ENCODE peak calls at places on chromosomes 13 and 19, in six cellular contexts. A is SK-N-SH, X is PC-9, H is AG04449, W is astrocyte of the spinal cord, F is mesenchymal stem cell. B is an unnamed sample.
A peak's percentile ranks its signal among the peaks of the same experiment; 100 is the strongest.

GRCh38 chr13:84870190-84870589 is 929.0 kb downstream of the SLITRK6 start:
- DNase-seq in H (no peak), X (no peak), A (no peak), W (no peak), F (no peak), B (peak; percentile 50)

GRCh38 chr19:41263042-41263849 is 926 bp upstream of the HNRNPUL1 start:
- DNase-seq in H (peak; percentile 16), F (peak; percentile 98), X (peak; percentile 45), W (peak; percentile 64), A (peak; percentile 50), B (peak; percentile 80)

GRCh38 chr13:113649212-113649611 is 8.8 kb downstream of the ATP4B start:
- DNase-seq in H (no peak), A (no peak), X (no peak), W (no peak), F (no peak), B (peak; percentile 49)

GRCh38 chr19:55080121-55080914 is 4.6 kb downstream of the EPS8L1 start:
- DNase-seq in F (peak; percentile 75), X (no peak), H (no peak), A (peak; percentile 96), W (peak; percentile 51), B (peak; percentile 98)

GRCh38 chr13:52128714-52129700 is at the start of gene NEK5:
- DNase-seq in A (peak; percentile 90), F (peak; percentile 72), H (no peak), X (no peak), W (peak; percentile 49), B (peak; percentile 95)

GRCh38 chr13:18996627-18997051 is 185.0 kb downstream of the TUBA3C start:
- DNase-seq in X (no peak), H (no peak), W (no peak), A (no peak), F (no peak), B (no peak)

GRCh38 chr13:110187501-110188161 is 119.3 kb downstream of the COL4A1 start:
- DNase-seq in A (peak; percentile 44), X (peak; percentile 42), W (peak; percentile 73), H (peak; percentile 9), F (peak; percentile 72), B (no peak)

GRCh38 chr19:41696402-41697197 is 8.5 kb upstream of the CEACAM7 start:
- DNase-seq in W (no peak), A (no peak), F (no peak), X (no peak), H (no peak), B (peak; percentile 87)

GRCh38 chr19:4851551-4852290 is 15.7 kb downstream of the PLIN3 start:
- DNase-seq in F (peak; percentile 59), A (peak; percentile 94), X (no peak), H (no peak), W (peak; percentile 39), B (peak; percentile 95)

GRCh38 chr13:77898097-77898496 is 20.5 kb downstream of the EDNRB start:
- DNase-seq in W (no peak), H (no peak), X (no peak), A (no peak), F (peak; percentile 59), B (no peak)

GRCh38 chr13:23321534-23322241 is 111.8 kb downstream of the SACS start:
- DNase-seq in H (peak; percentile 76), X (no peak), A (no peak), W (peak; percentile 94), F (peak; percentile 93), B (no peak)

GRCh38 chr19:9673912-9674668 is 810 bp downstream of the ZNF562 start:
- DNase-seq in X (peak; percentile 50), W (peak; percentile 13), H (no peak), F (peak; percentile 11), A (no peak), B (no peak)

GRCh38 chr19:23346696-23347095 is 48.6 kb downstream of the ZNF91 start:
- DNase-seq in X (no peak), H (no peak), W (no peak), F (no peak), A (no peak), B (no peak)

GRCh38 chr13:44140146-44140545 is 233.5 kb upstream of the SERP2 start:
- DNase-seq in W (no peak), H (no peak), F (no peak), X (no peak), A (no peak), B (peak; percentile 80)

GRCh38 chr13:46577656-46578589 is 25.0 kb downstream of the LRCH1 start:
- DNase-seq in H (no peak), X (no peak), W (no peak), A (no peak), F (peak; percentile 33), B (no peak)

GRCh38 chr19:34430738-34431625 is 2.8 kb downstream of the UBA2 start:
- DNase-seq in F (peak; percentile 80), W (peak; percentile 53), A (peak; percentile 77), H (no peak), X (peak; percentile 39), B (peak; percentile 58)

GRCh38 chr13:97426695-97427094 is 7.3 kb upstream of the RAP2A start:
- DNase-seq in F (no peak), W (no peak), H (no peak), X (no peak), A (no peak), B (no peak)
- H3K4me3 ChIP-seq in F (no peak overlapping the region), W (no peak overlapping the region), H (no peak overlapping the region), X (no peak overlapping the region), A (no peak overlapping the region), B (no peak overlapping the region)

GRCh38 chr19:38251564-38252051 is 4.6 kb downstream of the PPP1R14A start:
- DNase-seq in W (no peak), A (no peak), F (peak; percentile 56), H (no peak), X (no peak), B (peak; percentile 54)

GRCh38 chr19:38252935-38253691 is 3.1 kb downstream of the PPP1R14A start:
- DNase-seq in X (no peak), F (peak; percentile 51), W (no peak), H (no peak), A (peak; percentile 62), B (peak; percentile 68)

GRCh38 chr19:38252385-38252784 is 3.8 kb downstream of the PPP1R14A start:
- DNase-seq in W (no peak), A (no peak), X (no peak), H (no peak), F (no peak), B (peak; percentile 50)

GRCh38 chr19:38255759-38256052 is 468 bp downstream of the PPP1R14A start:
- DNase-seq in W (no peak), F (peak; percentile 41), H (no peak), X (no peak), A (peak; percentile 50), B (peak; percentile 66)

DNA sequence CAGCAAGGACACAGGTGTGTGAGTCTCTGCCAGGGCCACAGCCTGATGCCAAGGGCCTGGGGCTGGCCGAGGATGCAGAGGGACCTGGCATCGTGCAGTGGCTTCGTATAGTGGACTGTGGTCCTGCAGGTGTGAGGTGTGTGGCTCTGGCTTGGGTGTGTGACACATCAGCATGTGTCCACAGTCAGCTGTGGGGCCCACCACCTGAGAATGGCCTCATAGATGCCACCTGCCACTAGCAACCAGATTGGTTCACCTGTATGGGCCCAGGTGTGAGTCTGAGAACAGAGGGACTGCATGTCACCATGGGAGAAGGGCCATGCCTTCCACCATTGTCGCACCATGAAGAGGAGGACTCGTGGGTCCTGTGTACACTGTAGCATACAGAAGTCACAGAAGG is 2.4 kb downstream of the PPP1R14A start:
- DNase-seq in H (no peak), W (no peak), A (no peak), F (no peak), X (no peak), B (no peak)
- H3K4me3 ChIP-seq in H (no peak overlapping the region), W (no peak overlapping the region), A (no peak overlapping the region), F (no peak overlapping the region), X (no peak overlapping the region), B (no peak overlapping the region)

DNA sequence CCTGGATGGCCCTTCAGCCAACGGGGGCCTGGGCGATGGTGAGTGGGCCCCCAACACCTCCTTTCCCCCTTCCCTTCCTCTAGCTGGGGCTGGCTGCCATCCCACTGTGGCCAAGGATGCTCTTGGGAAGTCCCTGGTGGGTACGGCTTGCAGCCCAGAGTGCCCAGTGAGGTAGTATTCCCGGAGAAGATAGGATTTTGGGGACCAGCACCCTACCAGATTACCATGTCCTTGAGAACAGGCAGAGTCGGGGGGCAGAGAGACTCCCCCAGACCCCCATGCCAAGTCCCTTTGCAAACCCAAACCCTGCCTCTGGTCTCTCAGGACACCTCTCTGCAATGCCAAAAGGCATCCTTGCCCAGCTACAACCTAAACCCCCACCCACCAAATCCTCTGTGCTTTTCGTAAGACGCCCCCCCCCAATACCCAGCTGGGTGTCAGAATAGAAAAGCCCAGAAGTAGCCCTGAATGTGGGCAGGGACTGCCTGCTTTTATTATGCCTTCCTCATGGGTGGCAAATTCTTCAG is 1.7 kb downstream of the HIF3A start:
- DNase-seq in X (no peak), F (peak; percentile 36), W (no peak), H (no peak), A (no peak), B (peak; percentile 52)
- H3K4me3 ChIP-seq in X (no peak overlapping the region), F (peak overlapping the region; percentile 27), W (peak overlapping the region; percentile 53), H (no peak overlapping the region), A (no peak overlapping the region), B (no peak overlapping the region)

DNA sequence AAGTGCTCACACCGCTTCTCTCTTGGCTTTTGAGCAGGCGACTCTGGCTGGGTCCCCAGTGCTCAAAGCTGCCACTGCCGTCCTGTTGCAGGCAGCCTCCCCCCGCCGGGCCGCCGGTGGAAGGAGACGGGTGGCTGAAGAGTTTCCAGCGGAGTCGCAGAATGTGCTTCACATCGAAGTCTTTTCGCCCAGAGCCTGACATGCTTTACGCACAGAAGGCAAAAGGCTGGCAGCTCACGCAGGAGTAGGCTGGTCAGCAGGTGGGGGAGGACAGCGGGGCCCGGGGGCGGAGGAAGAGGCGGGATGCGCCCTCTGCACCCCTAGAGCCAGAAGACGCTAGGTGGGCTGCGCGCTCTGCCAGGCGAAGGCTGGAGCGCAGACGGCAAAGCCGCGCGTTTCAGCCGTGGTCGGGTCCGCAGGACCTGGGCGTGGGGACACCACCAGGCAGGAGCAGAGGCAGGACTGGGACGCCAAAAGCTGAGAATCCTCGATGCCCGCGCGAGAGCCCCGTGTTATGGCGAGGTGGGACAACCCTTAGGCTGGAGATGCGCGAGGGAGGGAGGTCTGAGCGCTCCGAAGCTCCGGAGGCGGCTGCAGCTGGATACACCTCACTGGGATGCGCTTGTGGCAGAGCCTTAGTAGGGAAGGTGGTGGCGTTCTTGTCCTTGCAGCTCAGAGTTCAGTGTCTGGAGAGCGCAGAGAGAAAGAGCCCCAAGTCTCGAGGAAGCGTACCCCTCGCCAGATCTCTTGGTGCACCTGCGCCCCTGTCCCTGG is at the start of gene ATXN8OS:
- DNase-seq in W (peak; percentile 29), X (no peak), H (no peak), A (peak; percentile 45), F (peak; percentile 33), B (peak; percentile 77)
- H3K4me3 ChIP-seq in W (peak within 1 kb of the TSS; percentile 26), X (no peak within 1 kb of the TSS), H (no peak within 1 kb of the TSS), A (peak within 1 kb of the TSS; percentile 26), F (peak within 1 kb of the TSS; percentile 49), B (peak within 1 kb of the TSS; percentile 78)

GRCh38 chr13:105016266-105016665 is 1519.2 kb downstream of the EFNB2 start:
- DNase-seq in H (no peak), X (no peak), A (no peak), W (no peak), F (no peak), B (no peak)
- H3K4me3 ChIP-seq in H (no peak overlapping the region), X (no peak overlapping the region), A (no peak overlapping the region), W (no peak overlapping the region), F (no peak overlapping the region), B (no peak overlapping the region)

DNA sequence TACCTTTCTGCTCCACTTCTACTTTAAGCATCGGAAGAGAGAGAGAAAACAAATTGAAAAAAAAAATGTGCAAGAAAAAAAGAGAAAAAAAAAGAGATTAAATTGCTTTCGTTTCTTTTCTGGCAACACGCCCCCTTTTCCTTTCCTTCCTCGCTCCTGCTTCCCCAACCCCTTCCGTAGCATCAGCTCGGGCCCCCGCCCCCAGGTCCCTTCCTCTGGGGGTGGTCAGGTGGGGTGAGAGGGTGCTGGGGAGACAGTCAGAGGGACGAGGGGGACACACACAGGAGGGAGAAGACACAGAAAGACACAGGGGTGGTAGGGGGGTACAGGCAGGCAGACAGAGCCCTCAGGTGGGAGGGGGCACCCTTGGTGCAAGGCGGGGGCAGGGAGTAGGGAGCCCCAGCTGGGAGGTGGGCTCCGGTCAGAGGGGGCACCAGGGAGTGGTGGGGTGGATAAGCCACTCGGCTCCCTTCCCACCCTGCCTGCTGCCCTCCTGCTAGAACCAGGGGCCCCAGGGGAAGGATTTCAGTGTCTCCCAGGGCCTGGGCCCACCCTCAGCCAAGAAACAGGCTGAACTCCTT is 30.7 kb upstream of the ASF1B start:
- DNase-seq in F (no peak), A (no peak), H (no peak), X (no peak), W (no peak), B (no peak)
- H3K4me3 ChIP-seq in F (no peak overlapping the region), A (no peak overlapping the region), H (no peak overlapping the region), X (no peak overlapping the region), W (no peak overlapping the region), B (no peak overlapping the region)

B was measured in endodermal cell.